ENCODE peak calls at places on chromosome 10, in four cellular contexts. F is HepG2, A is HEK293T, N is K562. V is an unnamed sample.

GRCh38 chr10:5564537-5565204 is 39.9 kb downstream of the CALML3 start:
- DNase-seq in F (no peak), A (no peak), N (no peak), V (no peak)

GRCh38 chr10:132338876-132339275 is 6.9 kb downstream of the LRRC27 start:
- DNase-seq in F (no peak), A (no peak), N (no peak), V (no peak)

GRCh38 chr10:113121153-113121552 is 171.1 kb downstream of the TCF7L2 start:
- DNase-seq in F (no peak), A (no peak), N (no peak), V (no peak)

GRCh38 chr10:75959209-75959608 is 527.8 kb downstream of the LRMDA start:
- DNase-seq in F (peak), A (no peak), N (no peak), V (no peak)

GRCh38 chr10:10881132-10881813 is 136.4 kb upstream of the CELF2 start:
- DNase-seq in F (no peak), A (no peak), N (no peak), V (no peak)

GRCh38 chr10:1736180-1736971 is 949 bp downstream of the ADARB2 start:
- DNase-seq in F (no peak), A (no peak), N (no peak), V (no peak)

GRCh38 chr10:132497788-132498561 is 39.6 kb upstream of the INPP5A start:
- DNase-seq in F (no peak), A (no peak), N (no peak), V (no peak)

GRCh38 chr10:4546500-4546899 is 279.5 kb upstream of the AKR1E2 start:
- DNase-seq in F (no peak), A (no peak), N (no peak), V (no peak)

GRCh38 chr10:110885932-110886674 is 14.4 kb downstream of the PDCD4 start:
- DNase-seq in F (peak), A (no peak), N (no peak), V (no peak)

GRCh38 chr10:1687190-1687589 is 50.1 kb downstream of the ADARB2 start:
- DNase-seq in F (no peak), A (no peak), N (no peak), V (no peak)

GRCh38 chr10:13614530-13615332 is 28.0 kb downstream of the PRPF18 start:
- DNase-seq in F (no peak), A (peak), N (no peak), V (no peak)

GRCh38 chr10:8054498-8055407 is at the start of gene GATA3:
- DNase-seq in F (no peak), A (no peak), N (no peak), V (no peak)

GRCh38 chr10:59362184-59362966 is at the start of gene FAM13C:
- DNase-seq in F (peak), A (peak), N (no peak), V (no peak)

GRCh38 chr10:124028700-124029487 is 64.5 kb downstream of the CHST15 start:
- DNase-seq in F (no peak), A (no peak), N (no peak), V (no peak)

GRCh38 chr10:11301571-11302111 is 284.0 kb downstream of the CELF2 start:
- DNase-seq in F (no peak), A (no peak), N (no peak), V (no peak)

GRCh38 chr10:2978111-2978510 is 89.2 kb upstream of the PFKP start:
- DNase-seq in F (peak), A (peak), N (peak), V (peak)

GRCh38 chr10:32412499-32412853 is 33.5 kb upstream of the CCDC7 start:
- DNase-seq in F (no peak), A (no peak), N (no peak), V (no peak)
- TF ChIP-seq FOXK2 in F (no peak), A (no peak), N (no peak), V (no peak)

DNA sequence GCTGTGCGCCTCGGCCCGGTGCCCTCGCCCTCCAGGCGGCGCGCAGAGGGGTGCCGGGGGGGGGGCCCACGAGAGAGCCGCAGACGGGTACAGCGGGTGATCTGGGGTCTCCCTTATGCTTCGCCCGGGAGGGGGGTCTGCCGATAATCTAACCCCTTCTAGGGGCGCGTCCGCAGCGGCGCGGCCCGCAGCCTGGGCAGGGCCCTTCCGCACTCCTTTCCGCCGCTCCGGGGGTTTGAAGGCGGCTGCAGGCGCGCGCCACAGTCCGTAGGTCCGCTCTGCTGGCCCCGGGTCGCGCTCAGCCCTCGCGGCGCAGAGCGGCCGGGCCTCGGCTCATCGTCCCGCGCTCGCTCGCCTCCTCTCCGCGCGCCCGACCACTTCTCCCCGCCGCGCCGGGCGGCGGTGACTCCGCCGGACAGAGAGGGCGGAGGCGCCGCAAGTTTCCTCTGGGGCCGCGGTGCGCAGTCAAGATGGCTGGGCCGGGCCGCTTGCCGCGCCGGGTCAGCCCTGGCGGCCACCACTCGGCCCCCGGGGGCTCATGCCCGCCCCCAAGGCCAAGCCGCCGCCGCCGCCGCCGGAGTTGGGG is 573 bp downstream of the FZD8 start:
- DNase-seq in F (no peak), A (no peak), N (peak), V (no peak)
- TF ChIP-seq FOXK2 in F (no peak), A (no peak), N (no peak), V (no peak)

DNA sequence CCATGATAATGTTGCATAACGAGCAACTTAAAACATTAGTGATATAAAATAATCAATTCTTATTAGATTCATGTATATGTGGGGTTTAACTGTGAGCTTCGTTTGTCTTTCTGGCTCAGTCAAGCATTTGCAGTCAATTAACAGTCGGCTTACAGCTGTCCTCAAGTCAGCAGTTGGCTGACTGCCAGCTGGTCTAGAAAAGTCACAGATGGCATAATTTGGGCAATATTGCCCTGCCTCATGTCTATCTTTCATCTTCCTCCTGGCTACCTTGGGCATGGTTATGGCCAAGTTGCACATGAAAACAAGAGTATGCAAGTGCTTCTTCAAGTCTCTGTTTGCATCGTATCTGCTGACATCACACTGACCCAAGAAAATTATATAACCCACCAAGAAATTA is 186.1 kb upstream of the ZWINT start:
- DNase-seq in F (no peak), A (no peak), N (no peak), V (no peak)
- TF ChIP-seq FOXK2 in F (no peak), A (no peak), N (no peak), V (no peak)

GRCh38 chr10:114653926-114654325 is 4.1 kb downstream of the ABLIM1 start:
- DNase-seq in F (no peak), A (no peak), N (no peak), V (no peak)
- TF ChIP-seq FOXK2 in F (no peak), A (no peak), N (no peak), V (no peak)

DNA sequence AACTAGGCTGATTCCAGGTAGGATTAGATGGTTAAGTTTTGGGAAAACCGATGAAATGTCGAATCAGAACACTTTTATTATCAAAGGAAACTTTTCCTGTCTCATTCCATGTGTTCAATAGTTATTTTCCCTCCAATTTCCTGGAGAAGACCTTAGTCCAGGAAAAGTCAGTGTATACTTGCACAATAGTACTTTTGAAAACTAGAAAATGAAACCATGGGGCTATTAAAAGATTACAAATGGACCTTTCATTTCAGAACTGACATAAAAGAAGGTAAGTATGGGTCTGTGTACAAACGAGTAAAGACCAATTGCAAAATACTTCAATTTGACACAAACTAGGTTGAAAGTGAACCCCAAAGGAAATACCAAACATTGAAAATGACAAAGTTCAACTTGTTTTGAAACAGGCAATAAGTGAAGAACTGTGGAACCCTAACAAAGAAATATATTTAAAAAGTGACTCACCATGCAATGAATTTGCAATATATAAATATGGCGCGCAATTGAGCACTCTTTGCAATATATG is 2.1 kb downstream of the AVPI1 start:
- DNase-seq in F (peak), A (no peak), N (no peak), V (no peak)
- TF ChIP-seq FOXK2 in F (peak), A (no peak), N (no peak), V (no peak)

DNA sequence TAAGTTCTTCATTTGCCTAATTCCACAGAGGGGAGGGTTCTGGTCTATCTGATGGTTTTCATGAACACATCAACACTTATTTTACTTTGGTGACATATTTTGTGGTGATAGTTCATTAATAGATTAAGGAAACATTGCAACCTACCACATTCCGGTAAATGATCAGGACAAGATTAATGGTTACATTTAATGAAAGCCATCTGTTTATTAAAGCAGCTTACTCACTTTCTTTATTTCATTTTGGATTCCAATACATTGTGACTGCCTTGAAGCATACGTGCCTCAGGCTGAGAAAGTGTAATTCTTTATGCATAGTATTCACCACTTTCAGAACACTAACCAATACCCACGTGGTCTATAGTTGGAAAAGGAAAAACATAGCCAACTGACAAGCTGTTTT is 101.0 kb downstream of the SKIDA1 start:
- DNase-seq in F (no peak), A (no peak), N (no peak), V (no peak)
- TF ChIP-seq FOXK2 in F (no peak), A (no peak), N (no peak), V (no peak)

GRCh38 chr10:98172495-98172894 is 38.0 kb downstream of the R3HCC1L start:
- DNase-seq in F (no peak), A (no peak), N (no peak), V (no peak)

GRCh38 chr10:98169379-98169778 is 34.9 kb downstream of the R3HCC1L start:
- DNase-seq in F (no peak), A (no peak), N (no peak), V (no peak)

GRCh38 chr10:98172073-98172472 is 37.6 kb downstream of the R3HCC1L start:
- DNase-seq in F (no peak), A (no peak), N (no peak), V (no peak)

GRCh38 chr10:98170249-98171117 is 36.0 kb downstream of the R3HCC1L start:
- DNase-seq in F (peak), A (peak), N (peak), V (peak)

GRCh38 chr10:98173258-98173657 is 38.8 kb downstream of the R3HCC1L start:
- DNase-seq in F (no peak), A (no peak), N (no peak), V (no peak)
- TF ChIP-seq FOXK2 in F (no peak), A (no peak), N (no peak), V (no peak)

DNA sequence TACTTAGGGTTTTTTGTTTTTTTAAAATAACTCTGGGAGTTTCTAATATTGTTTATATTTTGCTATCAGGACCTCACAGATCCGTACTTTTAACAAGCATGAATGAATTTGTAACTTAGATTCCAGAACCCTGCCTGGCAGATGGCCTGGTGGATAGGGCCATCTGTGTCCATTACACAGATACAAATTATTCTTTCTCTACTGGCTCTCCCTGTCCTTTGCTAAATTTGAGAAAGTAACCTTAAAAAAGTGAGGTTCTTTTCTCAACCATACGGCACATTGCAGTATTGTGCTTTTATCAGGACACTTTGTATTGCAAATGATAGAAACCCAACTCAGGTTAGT is 26.6 kb downstream of the LCOR start:
- DNase-seq in F (no peak), A (no peak), N (peak), V (no peak)
- TF ChIP-seq FOXK2 in F (no peak), A (no peak), N (no peak), V (no peak)

DNA sequence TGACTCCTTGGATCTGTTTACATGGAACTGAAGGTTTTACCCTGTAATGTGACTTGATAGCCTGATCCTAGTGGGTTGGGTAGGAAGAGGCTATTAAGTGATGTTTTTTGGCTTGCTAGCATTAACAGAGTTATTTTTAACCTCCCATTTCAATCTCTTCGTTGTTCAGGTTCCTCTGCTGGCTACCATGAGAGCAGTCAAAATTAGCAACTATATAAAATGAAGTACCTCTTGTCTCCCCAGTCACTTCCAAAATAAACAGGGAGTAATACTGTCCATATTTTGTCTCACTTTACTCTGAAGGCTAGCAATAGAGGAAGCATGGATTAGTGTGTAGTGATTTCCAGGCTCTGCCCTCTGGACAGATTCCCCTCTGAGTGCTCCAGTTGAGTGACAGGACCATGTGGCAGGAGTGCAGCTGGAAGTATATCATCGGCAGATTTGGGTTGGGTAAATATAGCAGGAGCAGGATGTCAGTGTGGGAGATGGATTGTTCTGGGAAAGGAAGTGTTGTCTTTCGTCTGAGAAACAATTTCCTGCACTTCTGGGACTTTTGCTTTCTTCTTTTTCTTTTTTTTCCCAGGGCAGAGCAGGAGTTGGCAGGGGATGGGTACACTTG is 35.2 kb downstream of the GBF1 start:
- DNase-seq in F (no peak), A (no peak), N (no peak), V (no peak)
- TF ChIP-seq FOXK2 in F (no peak), A (no peak), N (no peak), V (peak)

GRCh38 chr10:126122856-126123255 is 226.5 kb downstream of the FANK1 start:
- DNase-seq in F (no peak), A (no peak), N (no peak), V (no peak)
- TF ChIP-seq FOXK2 in F (no peak), A (no peak), N (no peak), V (no peak)

V was measured in GM12878.